ENCODE peak calls at places on chromosomes 11 and 22, in seven cellular contexts. R, M, Z, C, V, Y and E are unnamed samples.

GRCh38 chr11:73237471-73238290 is 19.6 kb downstream of the P2RY2 start:
- DNase-seq in M (no peak), R (peak; percentile 58), C (no peak), Z (no peak), V (no peak), Y (no peak), E (no peak)

GRCh38 chr11:30107899-30108298 is 91.1 kb upstream of the KCNA4 start:
- DNase-seq in V (no peak), C (no peak), R (peak; percentile 75), Y (no peak), Z (no peak), M (peak; percentile 1), E (no peak)

GRCh38 chr22:50705219-50705691 is 32.6 kb downstream of the SHANK3 start:
- DNase-seq in C (peak; percentile 42), V (no peak), Z (no peak), Y (peak; percentile 52), R (peak; percentile 32), M (no peak), E (no peak)

GRCh38 chr11:46918087-46918751 is at the start of gene LRP4:
- DNase-seq in V (peak; percentile 70), Y (no peak), M (no peak), R (no peak), C (peak; percentile 72), Z (no peak), E (no peak)

GRCh38 chr11:102991776-102992175 is 36.2 kb upstream of the MMP13 start:
- DNase-seq in R (no peak), M (no peak), C (no peak), Y (no peak), V (no peak), Z (no peak), E (no peak)

GRCh38 chr11:11179239-11179638 is 173.8 kb downstream of the CSNK2A3 start:
- DNase-seq in C (no peak), Z (no peak), M (peak; percentile 40), R (peak; percentile 56), Y (no peak), V (peak; percentile 43), E (no peak)

GRCh38 chr11:119100246-119100959 is 1.2 kb downstream of the DPAGT1 start:
- DNase-seq in Y (no peak), V (peak; percentile 50), Z (no peak), C (no peak), R (peak; percentile 65), M (no peak), E (no peak)

GRCh38 chr11:71342951-71343827 is 90.8 kb upstream of the SHANK2 start:
- DNase-seq in Z (no peak), C (peak; percentile 66), M (no peak), R (peak; percentile 36), Y (peak; percentile 57), V (peak; percentile 82), E (no peak)

GRCh38 chr11:2886191-2886894 is 768 bp upstream of the CDKN1C start:
- DNase-seq in R (peak; percentile 13), Y (peak; percentile 66), V (no peak), M (no peak), Z (no peak), C (peak; percentile 67), E (no peak)

GRCh38 chr11:85643255-85643654 is 4.5 kb upstream of the TMEM126A start:
- DNase-seq in Y (no peak), C (no peak), V (no peak), Z (no peak), R (no peak), M (peak; percentile 28), E (no peak)

GRCh38 chr22:21866821-21867527 is 471 bp downstream of the MAPK1 start:
- DNase-seq in Z (no peak), M (no peak), R (no peak), C (no peak), V (no peak), Y (peak; percentile 54), E (peak; percentile 83)

GRCh38 chr11:5691963-5692358 is 2.4 kb downstream of the TRIM22 start:
- DNase-seq in R (no peak), V (no peak), C (no peak), Z (no peak), Y (no peak), M (no peak), E (no peak)

GRCh38 chr11:2397005-2397404 is 3.5 kb upstream of the TSSC4 start:
- DNase-seq in V (no peak), Y (no peak), R (no peak), C (no peak), Z (no peak), M (no peak), E (no peak)

GRCh38 chr11:35734669-35735068 is 72.1 kb downstream of the TRIM44 start:
- DNase-seq in V (no peak), Y (no peak), Z (no peak), M (no peak), C (no peak), R (no peak), E (no peak)

GRCh38 chr22:24270556-24271405 is at the start of gene SPECC1L:
- DNase-seq in V (peak; percentile 71), M (no peak), C (peak; percentile 96), Y (peak; percentile 94), R (peak; percentile 89), Z (peak; percentile 97), E (peak; percentile 99)
- TF ChIP-seq CTCF in V (no peak), M (no peak), C (no peak), Y (peak; percentile 21), R (no peak), Z (no peak), E (peak; percentile 38)

DNA sequence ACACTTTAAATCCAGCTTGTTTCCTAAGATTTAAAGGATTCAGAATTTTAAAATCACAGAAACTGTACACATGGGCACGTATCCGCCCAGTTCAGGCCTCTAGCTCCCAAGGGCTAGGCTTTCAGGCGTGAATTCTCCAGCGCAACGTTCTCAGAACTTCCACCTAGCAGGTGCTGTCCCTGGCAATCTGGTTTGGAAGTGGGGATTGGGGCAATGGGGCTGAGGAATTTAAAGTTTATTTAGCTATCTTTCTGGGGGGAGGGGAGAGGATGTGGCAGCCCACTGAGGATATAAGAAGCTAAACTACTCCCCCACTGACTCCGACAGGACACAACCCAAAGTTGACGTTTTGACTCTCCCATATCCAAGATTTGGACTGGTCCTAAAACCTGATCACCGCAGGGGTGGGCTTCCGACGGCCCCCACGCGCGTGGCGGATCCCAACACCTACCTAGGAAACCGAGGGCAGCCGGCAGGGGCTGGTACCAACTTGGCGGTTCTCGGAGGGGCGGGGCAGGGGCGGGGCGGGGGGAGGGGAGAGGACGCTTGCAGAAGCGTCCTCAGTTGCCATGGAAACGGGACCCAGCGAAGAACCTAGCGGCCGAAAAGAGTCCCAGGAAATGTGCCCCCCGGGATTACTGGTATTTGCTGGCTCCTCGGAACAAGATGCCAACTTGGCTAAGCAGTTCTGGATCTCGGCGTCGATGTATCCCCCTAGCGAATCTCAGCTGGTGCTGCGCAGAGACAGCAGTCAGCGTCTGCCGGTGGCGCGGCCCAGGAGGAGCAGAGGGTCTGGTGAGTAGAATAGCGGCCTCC is at the start of gene HOATZ:
- DNase-seq in M (no peak), R (no peak), V (no peak), Y (peak; percentile 48), Z (no peak), C (peak; percentile 36), E (no peak)
- TF ChIP-seq CTCF in M (no peak), R (no peak), V (no peak), Y (no peak), Z (no peak), C (no peak), E (peak; percentile 23)

GRCh38 chr22:19494001-19494560 is 14.4 kb downstream of the CDC45 start:
- DNase-seq in V (no peak), C (no peak), R (no peak), Y (no peak), M (no peak), Z (no peak), E (no peak)

GRCh38 chr22:19492504-19493174 is 12.9 kb downstream of the CDC45 start:
- DNase-seq in V (no peak), M (no peak), Y (no peak), Z (no peak), R (no peak), C (no peak), E (no peak)

GRCh38 chr22:19490628-19491230 is 11.0 kb downstream of the CDC45 start:
- DNase-seq in R (no peak), Y (no peak), V (no peak), M (no peak), C (no peak), Z (no peak), E (no peak)

GRCh38 chr22:19488285-19488684 is 8.6 kb downstream of the CDC45 start:
- DNase-seq in V (no peak), R (no peak), C (no peak), Z (no peak), M (no peak), Y (no peak), E (no peak)

DNA sequence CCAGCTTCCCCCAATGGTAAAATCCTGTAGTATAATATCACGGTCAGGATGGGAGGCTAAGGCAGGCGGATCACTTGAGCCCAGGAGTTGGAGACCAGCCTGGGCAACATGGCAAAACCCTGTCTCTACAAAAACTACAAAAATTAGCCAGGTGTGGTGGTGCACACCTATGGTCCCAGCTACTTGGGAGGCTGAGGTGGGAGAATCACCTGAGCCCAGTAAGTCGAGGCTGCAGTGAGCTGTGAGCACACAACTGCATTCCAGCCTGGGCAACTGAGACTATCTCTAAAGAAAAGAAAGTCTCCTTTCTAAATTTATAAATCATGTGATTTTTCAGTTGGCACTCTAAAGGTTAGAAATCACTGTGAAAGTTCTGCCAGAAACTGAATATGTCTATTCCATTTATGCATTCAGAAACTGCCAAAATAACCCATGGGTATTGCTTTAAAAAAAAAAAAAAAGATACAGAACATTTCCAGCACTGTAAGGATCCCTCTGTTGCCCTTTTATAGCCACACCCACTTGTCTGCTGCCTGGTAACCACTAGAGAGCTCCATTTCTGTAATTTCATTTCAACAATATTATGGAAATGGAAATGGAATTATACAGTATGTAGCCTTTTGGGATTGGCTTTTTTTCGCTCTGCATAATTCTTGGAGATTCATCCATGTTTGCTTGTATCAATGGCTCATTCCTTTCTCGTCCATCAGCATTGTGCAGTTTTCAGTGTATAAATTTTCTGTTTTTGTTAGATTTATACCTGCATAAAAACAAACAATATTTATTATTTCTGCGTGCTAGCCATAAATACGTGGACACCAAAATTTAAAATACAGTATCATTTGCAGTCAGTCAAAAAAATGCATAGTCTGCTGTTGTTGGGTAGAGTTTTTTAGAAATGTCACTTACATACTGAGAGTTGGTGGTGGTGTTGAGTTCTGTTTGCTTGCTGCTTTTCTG is 9.4 kb downstream of the CDC45 start:
- DNase-seq in C (no peak), R (peak; percentile 30), V (no peak), Z (no peak), M (no peak), Y (no peak), E (no peak)
- TF ChIP-seq CTCF in C (no peak), R (no peak), V (no peak), Z (no peak), M (no peak), Y (no peak), E (peak; percentile 47)

DNA sequence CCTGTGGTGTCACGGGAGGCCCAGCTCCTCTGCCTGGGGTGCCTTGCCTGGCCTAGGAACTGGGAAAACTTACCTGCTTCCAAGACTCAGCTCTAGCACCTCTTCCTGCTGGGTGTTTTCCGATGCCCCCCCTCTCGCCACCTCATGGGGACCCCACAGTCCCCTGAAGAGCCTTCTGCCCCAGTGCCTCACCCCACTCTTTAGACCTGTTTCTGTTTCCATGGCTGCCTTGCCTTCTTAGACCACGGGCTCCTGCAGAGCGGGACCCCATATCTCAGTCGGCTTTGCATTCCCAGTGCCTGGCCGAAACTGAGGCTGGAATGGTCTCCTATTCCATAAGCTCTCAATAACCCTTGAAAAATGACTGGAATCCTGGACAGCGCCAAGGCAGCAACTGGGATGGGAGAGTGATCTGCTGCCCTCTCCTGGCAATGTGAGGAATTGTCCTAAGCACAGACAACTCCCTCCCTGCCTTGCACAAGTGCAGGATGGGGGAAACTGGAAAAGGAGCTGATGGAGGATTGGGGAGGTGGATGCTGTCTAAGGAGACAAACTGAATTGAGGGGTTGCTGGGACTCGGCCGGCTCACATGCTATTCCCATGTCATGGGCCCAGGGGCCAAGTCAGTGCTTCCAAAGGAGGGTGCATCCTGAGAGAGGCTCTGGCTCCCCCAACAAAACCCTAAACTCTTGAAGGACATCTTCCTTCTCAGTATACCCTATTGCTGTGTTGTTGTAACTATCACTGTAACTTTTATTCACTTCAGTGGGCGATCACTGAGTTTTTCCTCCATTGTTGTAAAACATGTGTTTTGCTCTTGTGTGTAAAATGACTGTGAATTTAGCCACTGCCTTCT is 26.6 kb upstream of the IL17RA start:
- DNase-seq in C (peak; percentile 79), Z (peak; percentile 94), V (peak; percentile 37), Y (peak; percentile 56), M (peak; percentile 38), R (peak; percentile 77), E (peak; percentile 89)
- TF ChIP-seq CTCF in C (peak; percentile 88), Z (peak; percentile 86), V (peak; percentile 56), Y (peak; percentile 90), M (peak; percentile 95), R (peak; percentile 97), E (peak; percentile 90)